ENCODE peak calls at places on chromosomes 6 and 20, in five cellular contexts. M is trophoblast cell, B is H9, E is neuronal stem cell, U is H1. T is an unnamed sample.
A peak's percentile ranks its signal among the peaks of the same experiment; 100 is the strongest.

GRCh38 chr20:45010399-45010828 is 44.1 kb downstream of the STK4 start:
- DNase-seq in M (no peak), B (no peak), E (no peak), U (no peak), T (peak; percentile 21)

GRCh38 chr6:164048840-164049239 is 634.3 kb downstream of the QKI start:
- DNase-seq in M (no peak), B (no peak), E (no peak), U (no peak), T (no peak)

GRCh38 chr6:163186527-163186926 is 228.0 kb upstream of the QKI start:
- DNase-seq in M (no peak), B (no peak), E (no peak), U (no peak), T (no peak)

GRCh38 chr6:125104425-125104824 is 49.1 kb upstream of the TPD52L1 start:
- DNase-seq in M (peak; percentile 56), B (no peak), E (peak; percentile 48), U (no peak), T (peak; percentile 74)

GRCh38 chr6:14270925-14271791 is 153.6 kb downstream of the CD83 start:
- DNase-seq in M (peak; percentile 54), B (no peak), E (no peak), U (no peak), T (no peak)

GRCh38 chr6:164039954-164040375 is 625.4 kb downstream of the QKI start:
- DNase-seq in M (peak; percentile 89), B (peak; percentile 44), E (no peak), U (no peak), T (no peak)

GRCh38 chr6:4516206-4516605 is 260.0 kb upstream of the CDYL start:
- DNase-seq in M (peak; percentile 65), B (no peak), E (no peak), U (no peak), T (no peak)

GRCh38 chr20:44027686-44028340 is 113.2 kb downstream of the TOX2 start:
- DNase-seq in M (no peak), B (no peak), E (no peak), U (no peak), T (no peak)

GRCh38 chr6:151649835-151650234 is 156.0 kb downstream of the CCDC170 start:
- DNase-seq in M (no peak), B (no peak), E (no peak), U (no peak), T (no peak)

GRCh38 chr6:35765739-35766138 is 10.7 kb upstream of the CLPSL2 start:
- DNase-seq in M (no peak), B (peak; percentile 49), E (no peak), U (no peak), T (no peak)

GRCh38 chr6:48535569-48535968 is 424.6 kb upstream of the PTCHD4 start:
- DNase-seq in M (no peak), B (no peak), E (peak; percentile 2), U (no peak), T (peak; percentile 74)

GRCh38 chr6:153210083-153210482 is 79.0 kb upstream of the RGS17 start:
- DNase-seq in M (no peak), B (no peak), E (no peak), U (no peak), T (peak; percentile 60)

GRCh38 chr6:81376745-81377144 is 375.7 kb downstream of the TENT5A start:
- DNase-seq in M (peak; percentile 57), B (no peak), E (no peak), U (no peak), T (no peak)

GRCh38 chr6:38673397-38674165 is 29.4 kb downstream of the GLO1 start:
- DNase-seq in M (no peak), B (no peak), E (no peak), U (no peak), T (no peak)

GRCh38 chr6:30564114-30564513 is 7.0 kb downstream of the PRR3 start:
- DNase-seq in M (no peak), B (no peak), E (no peak), U (no peak), T (no peak)

DNA sequence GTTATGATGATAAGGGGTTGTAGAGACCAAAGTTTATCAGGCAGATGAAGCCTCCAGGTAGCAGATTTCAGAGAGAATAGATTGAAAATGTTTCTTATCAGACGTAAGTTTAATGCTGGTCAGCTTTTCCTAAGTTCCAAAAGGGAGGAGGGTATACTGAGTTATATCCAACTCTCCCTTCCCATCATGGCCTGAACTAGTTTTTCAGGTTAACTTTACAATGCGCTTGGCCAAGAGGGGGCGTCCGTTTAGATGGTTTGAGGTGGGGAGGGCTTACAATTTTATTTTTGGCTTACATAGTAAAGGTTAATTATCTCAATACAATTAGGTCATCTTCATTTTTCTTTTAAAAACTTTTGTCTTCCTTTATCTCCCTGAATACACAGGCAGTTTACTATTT is 19.4 kb upstream of the IL22RA2 start:
- DNase-seq in M (peak; percentile 71), B (no peak), E (no peak), U (no peak), T (no peak)
- H2AFZ ChIP-seq in M (no peak overlapping the region), B (no peak overlapping the region), E (no peak overlapping the region), U (no peak overlapping the region), T (no peak overlapping the region)

GRCh38 chr20:41672282-41672681 is 54.1 kb upstream of the CHD6 start:
- DNase-seq in M (no peak), B (peak; percentile 13), E (no peak), U (no peak), T (no peak)

GRCh38 chr20:41669708-41670263 is 51.6 kb upstream of the CHD6 start:
- DNase-seq in M (no peak), B (peak; percentile 42), E (no peak), U (no peak), T (no peak)

GRCh38 chr20:41668057-41668749 is 50.0 kb upstream of the CHD6 start:
- DNase-seq in M (no peak), B (no peak), E (no peak), U (no peak), T (no peak)

GRCh38 chr20:41670631-41671030 is 52.5 kb upstream of the CHD6 start:
- DNase-seq in M (no peak), B (no peak), E (no peak), U (no peak), T (no peak)

GRCh38 chr20:41671143-41671542 is 53.0 kb upstream of the CHD6 start:
- DNase-seq in M (no peak), B (no peak), E (no peak), U (no peak), T (no peak)
- H3K4me2 ChIP-seq in M (no peak overlapping the region), B (no peak overlapping the region), E (no peak overlapping the region), U (no peak overlapping the region), T (no peak overlapping the region)

GRCh38 chr6:158672726-158673125 is 22.9 kb downstream of the SYTL3 start:
- DNase-seq in M (no peak), B (no peak), E (no peak), U (no peak), T (no peak)
- H2BK12ac ChIP-seq in M (no peak overlapping the region), B (no peak overlapping the region), E (no peak overlapping the region), U (no peak overlapping the region), T (no peak overlapping the region)

GRCh38 chr6:155340464-155341129 is 26.3 kb upstream of the TFB1M start:
- DNase-seq in M (no peak), B (peak; percentile 47), E (no peak), U (no peak), T (peak; percentile 86)
- H2AFZ ChIP-seq in M (no peak overlapping the region), B (no peak overlapping the region), E (no peak overlapping the region), U (peak overlapping the region; percentile 63), T (no peak overlapping the region)

GRCh38 chr20:33670715-33671499 is 3.3 kb downstream of the NECAB3 start:
- DNase-seq in M (no peak), B (no peak), E (no peak), U (no peak), T (no peak)
- H3K4me2 ChIP-seq in M (no peak overlapping the region), B (no peak overlapping the region), E (no peak overlapping the region), U (no peak overlapping the region), T (no peak overlapping the region)

DNA sequence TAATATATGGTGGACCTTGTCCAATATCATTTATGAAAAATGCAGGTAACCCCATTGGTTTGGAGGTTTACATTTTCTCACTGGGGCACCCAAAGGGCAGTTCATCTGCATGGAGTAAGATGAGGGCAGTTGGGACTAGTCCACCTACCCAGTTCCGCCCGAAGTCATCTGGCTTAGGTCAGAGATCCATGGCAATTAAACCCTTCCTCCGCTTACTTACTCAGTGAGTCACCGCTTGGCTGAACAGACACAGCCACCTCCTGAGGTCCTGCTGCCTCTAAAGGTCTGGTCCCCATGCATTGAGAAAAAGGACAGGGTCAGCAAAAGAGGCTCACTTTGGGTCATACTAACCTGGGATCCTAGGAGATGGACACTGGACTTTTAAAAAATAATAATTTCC is 102.9 kb upstream of the PRL start:
- DNase-seq in M (no peak), B (no peak), E (no peak), U (no peak), T (peak; percentile 20)
- H2BK12ac ChIP-seq in M (no peak overlapping the region), B (no peak overlapping the region), E (no peak overlapping the region), U (no peak overlapping the region), T (no peak overlapping the region)

GRCh38 chr6:144485531-144485930 is 200.4 kb downstream of the UTRN start:
- DNase-seq in M (no peak), B (no peak), E (no peak), U (no peak), T (peak; percentile 76)
- H2AFZ ChIP-seq in M (no peak overlapping the region), B (no peak overlapping the region), E (no peak overlapping the region), U (no peak overlapping the region), T (no peak overlapping the region)

DNA sequence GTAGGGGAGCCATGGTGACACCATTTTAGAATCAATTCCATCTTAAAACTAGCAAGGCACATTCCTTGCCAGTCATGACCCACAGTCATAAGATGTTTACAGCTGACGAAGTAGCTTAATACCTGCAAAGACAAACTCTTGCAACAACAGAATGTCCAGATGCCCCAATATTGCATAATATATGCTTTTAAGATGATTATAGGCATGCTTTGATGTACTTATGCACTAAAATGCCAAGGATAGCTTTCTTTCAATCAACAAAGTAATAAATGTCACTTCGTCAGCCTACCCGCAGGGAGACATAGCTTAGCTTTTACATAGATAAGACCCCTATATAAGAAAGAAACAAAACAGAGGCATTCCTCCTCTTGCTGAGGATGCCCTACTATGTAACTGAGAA is 26.7 kb downstream of the ACSS1 start:
- DNase-seq in M (peak; percentile 97), B (no peak), E (no peak), U (no peak), T (no peak)
- H3K4me2 ChIP-seq in M (no peak overlapping the region), B (no peak overlapping the region), E (no peak overlapping the region), U (no peak overlapping the region), T (no peak overlapping the region)

GRCh38 chr6:100730001-100730400 is 151.1 kb downstream of the ASCC3 start:
- DNase-seq in M (no peak), B (no peak), E (no peak), U (no peak), T (no peak)

GRCh38 chr6:100730581-100730980 is 150.5 kb downstream of the ASCC3 start:
- DNase-seq in M (no peak), B (no peak), E (no peak), U (no peak), T (no peak)

GRCh38 chr6:100726741-100727140 is 154.4 kb downstream of the ASCC3 start:
- DNase-seq in M (no peak), B (no peak), E (no peak), U (no peak), T (peak; percentile 21)

GRCh38 chr6:100731411-100731810 is 149.7 kb downstream of the ASCC3 start:
- DNase-seq in M (no peak), B (no peak), E (no peak), U (no peak), T (peak; percentile 25)
- H2BK12ac ChIP-seq in M (no peak overlapping the region), B (no peak overlapping the region), E (no peak overlapping the region), U (no peak overlapping the region), T (no peak overlapping the region)